ENCODE peak calls at places on chromosome 12, in five cellular contexts. R, P, D, W and T are unnamed samples.

GRCh38 chr12:114274131-114274530 is 131.8 kb downstream of the TBX5 start:
- DNase-seq in R (no peak), P (no peak), D (no peak), W (no peak), T (no peak)

GRCh38 chr12:129772463-129773169 is 131.2 kb downstream of the TMEM132D start:
- DNase-seq in R (no peak), P (no peak), D (peak), W (no peak), T (no peak)

GRCh38 chr12:32585680-32586079 is 93.4 kb upstream of the DNM1L start:
- DNase-seq in R (no peak), P (no peak), D (no peak), W (no peak), T (no peak)

GRCh38 chr12:118544569-118544968 is 168.2 kb downstream of the SUDS3 start:
- DNase-seq in R (peak), P (no peak), D (no peak), W (no peak), T (peak)

GRCh38 chr12:38141239-38141638 is 175.3 kb upstream of the ALG10B start:
- DNase-seq in R (no peak), P (no peak), D (no peak), W (no peak), T (no peak)

GRCh38 chr12:121284551-121285390 is 11.7 kb downstream of the CAMKK2 start:
- DNase-seq in R (no peak), P (peak), D (no peak), W (no peak), T (no peak)

GRCh38 chr12:32455607-32456063 is 56.3 kb downstream of the FGD4 start:
- DNase-seq in R (peak), P (no peak), D (peak), W (peak), T (no peak)

GRCh38 chr12:75571204-75571603 is 59.8 kb upstream of the KRR1 start:
- DNase-seq in R (no peak), P (no peak), D (no peak), W (no peak), T (no peak)

GRCh38 chr12:64826234-64826633 is 1.8 kb downstream of the TBC1D30 start:
- DNase-seq in R (no peak), P (no peak), D (peak), W (peak), T (no peak)

GRCh38 chr12:3797649-3798048 is 44.7 kb upstream of the CRACR2A start:
- DNase-seq in R (no peak), P (no peak), D (no peak), W (no peak), T (no peak)

GRCh38 chr12:79886917-79887519 is 47.9 kb downstream of the PPP1R12A start:
- DNase-seq in R (peak), P (no peak), D (peak), W (peak), T (peak)

GRCh38 chr12:132781938-132782337 is 20.3 kb upstream of the ANKLE2 start:
- DNase-seq in R (no peak), P (no peak), D (no peak), W (no peak), T (no peak)

GRCh38 chr12:63294327-63294632 is 143.3 kb upstream of the AVPR1A start:
- DNase-seq in R (peak), P (no peak), D (peak), W (no peak), T (peak)

GRCh38 chr12:356276-356988 is 32.7 kb downstream of the KDM5A start:
- DNase-seq in R (peak), P (no peak), D (no peak), W (no peak), T (no peak)

GRCh38 chr12:50215033-50215432 is 47.9 kb upstream of the CERS5 start:
- DNase-seq in R (no peak), P (no peak), D (peak), W (no peak), T (no peak)

GRCh38 chr12:57146092-57146491 is 1.3 kb downstream of the LRP1-AS start:
- DNase-seq in R (no peak), P (no peak), D (peak), W (no peak), T (no peak)

GRCh38 chr12:27463826-27464554 is 17.5 kb downstream of the SMCO2 start:
- DNase-seq in R (peak), P (no peak), D (peak), W (no peak), T (peak)

GRCh38 chr12:116236148-116236731 is 41.3 kb downstream of the MED13L start:
- DNase-seq in R (peak), P (peak), D (peak), W (peak), T (no peak)

GRCh38 chr12:127343941-127344340 is 923.0 kb upstream of the TMEM132C start:
- DNase-seq in R (no peak), P (no peak), D (no peak), W (no peak), T (no peak)

GRCh38 chr12:69052613-69053408 is 119.8 kb upstream of the CPM start:
- DNase-seq in R (peak), P (no peak), D (peak), W (peak), T (peak)

GRCh38 chr12:13913371-13913770 is 68.0 kb downstream of the GRIN2B start:
- DNase-seq in R (no peak), P (no peak), D (no peak), W (no peak), T (no peak)

GRCh38 chr12:130961921-130962326 is 8.2 kb downstream of the ADGRD1 start:
- DNase-seq in R (no peak), P (no peak), D (no peak), W (no peak), T (no peak)

GRCh38 chr12:93127582-93128331 is 198.7 kb upstream of the EEA1 start:
- DNase-seq in R (peak), P (peak), D (peak), W (no peak), T (peak)

GRCh38 chr12:101414533-101415119 is 7.1 kb upstream of the ARL1 start:
- DNase-seq in R (peak), P (no peak), D (peak), W (peak), T (peak)

GRCh38 chr12:116390656-116391335 is 113.3 kb upstream of the MED13L start:
- DNase-seq in R (peak), P (no peak), D (no peak), W (no peak), T (no peak)

DNA sequence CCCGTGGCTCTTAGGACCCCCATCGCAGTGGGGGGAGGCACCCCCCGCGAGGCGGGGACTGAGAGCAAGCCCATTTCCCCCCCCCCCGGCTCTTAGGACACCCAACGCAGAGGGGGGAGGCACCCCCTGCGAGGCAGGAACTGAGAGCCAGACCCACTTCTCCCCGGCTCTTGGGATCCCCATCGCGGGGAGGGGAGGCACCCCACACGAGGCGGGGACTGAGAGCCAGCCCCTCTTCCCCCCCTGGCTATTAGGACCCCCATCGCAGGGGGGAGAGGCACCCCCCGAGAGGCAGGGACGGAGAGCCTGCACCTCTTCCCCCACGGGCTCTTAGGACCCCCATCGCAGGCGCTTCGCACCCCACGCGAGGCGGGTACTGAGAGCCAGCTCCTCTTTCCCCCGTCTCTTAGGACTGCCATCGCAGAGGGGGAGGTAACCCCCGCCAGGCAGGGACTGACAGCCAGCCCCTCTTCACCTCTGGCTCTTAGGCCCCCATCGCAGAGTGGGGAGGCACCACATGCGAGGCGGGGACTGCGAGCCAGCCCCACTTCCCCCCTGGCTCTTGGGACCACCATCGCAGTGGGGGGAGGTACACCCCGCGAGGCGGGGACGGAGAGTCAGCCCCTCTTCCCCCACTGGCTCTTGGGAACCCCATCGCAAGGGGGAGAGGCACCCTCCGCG is 46.0 kb downstream of the DDX11 start:
- DNase-seq in R (no peak), P (no peak), D (no peak), W (no peak), T (no peak)
- H3K4me3 ChIP-seq in R (no peak), P (no peak), D (no peak), W (no peak), T (no peak)

GRCh38 chr12:111656016-111656415 is 29.7 kb downstream of the BRAP start:
- DNase-seq in R (no peak), P (no peak), D (no peak), W (no peak), T (no peak)

GRCh38 chr12:111655356-111655755 is 30.4 kb downstream of the BRAP start:
- DNase-seq in R (no peak), P (no peak), D (no peak), W (no peak), T (no peak)

GRCh38 chr12:111645433-111645832 is 40.3 kb downstream of the BRAP start:
- DNase-seq in R (no peak), P (no peak), D (peak), W (no peak), T (no peak)

GRCh38 chr12:111653596-111653995 is 32.2 kb downstream of the BRAP start:
- DNase-seq in R (no peak), P (no peak), D (no peak), W (no peak), T (no peak)

DNA sequence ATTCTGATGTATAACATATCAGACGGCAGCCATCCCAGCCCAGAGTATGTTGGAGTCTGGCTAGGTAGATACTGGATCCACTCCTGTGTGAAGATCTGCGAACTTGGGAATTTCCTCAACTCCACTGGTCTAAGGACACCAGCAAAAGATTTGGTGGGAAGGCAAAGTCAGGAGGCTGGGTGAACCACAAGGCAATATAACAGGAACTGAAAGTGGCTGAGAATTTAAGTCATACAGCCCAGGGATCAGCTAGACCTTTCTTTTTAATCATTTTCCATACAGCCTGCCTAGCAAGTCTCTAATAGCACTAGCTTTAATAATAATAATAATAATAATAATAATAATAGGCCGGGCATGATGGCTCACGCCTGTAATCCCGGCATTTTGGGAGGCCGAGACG is 34.8 kb downstream of the BRAP start:
- DNase-seq in R (no peak), P (no peak), D (no peak), W (no peak), T (no peak)
- H3K4me3 ChIP-seq in R (no peak), P (no peak), D (no peak), W (no peak), T (no peak)

DNA sequence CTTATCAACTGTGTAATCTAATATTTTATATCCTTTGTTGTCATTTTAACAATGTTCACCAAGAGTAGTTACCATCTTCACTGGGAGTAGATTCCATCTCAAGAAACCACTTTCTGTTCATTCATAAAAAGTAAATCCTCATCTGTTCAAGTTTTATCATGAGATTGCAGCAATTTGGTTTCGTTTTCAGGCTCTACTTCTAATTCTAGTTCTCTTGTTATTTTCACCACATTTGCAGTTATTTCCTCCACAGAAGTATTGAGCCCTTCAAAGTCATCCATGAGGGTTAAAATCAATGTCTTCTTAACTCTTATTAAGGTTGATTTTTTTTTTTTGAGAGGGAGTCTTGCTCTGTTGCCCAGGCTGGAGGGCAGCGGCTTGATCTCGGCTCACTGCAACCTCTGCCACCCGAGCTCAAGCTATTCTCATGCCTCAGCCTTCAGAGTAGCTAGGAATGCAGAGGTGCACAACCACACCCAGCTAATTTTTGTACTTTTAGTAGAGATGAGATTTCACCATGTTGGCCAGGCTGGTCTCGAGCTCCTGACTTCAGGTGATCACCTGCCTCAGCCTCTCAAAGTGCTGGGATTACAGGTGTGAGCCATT is 276.6 kb downstream of the ACSS3 start:
- DNase-seq in R (no peak), P (no peak), D (no peak), W (no peak), T (no peak)
- H3K4me3 ChIP-seq in R (no peak), P (no peak), D (no peak), W (no peak), T (no peak)

GRCh38 chr12:24352363-24352762 is 402.9 kb upstream of the SOX5 start:
- DNase-seq in R (no peak), P (no peak), D (no peak), W (no peak), T (no peak)
- H3K4me3 ChIP-seq in R (no peak), P (no peak), D (no peak), W (no peak), T (no peak)

GRCh38 chr12:11555743-11556625 is 93.5 kb upstream of the ETV6 start:
- DNase-seq in R (no peak), P (no peak), D (no peak), W (no peak), T (no peak)
- H3K4me3 ChIP-seq in R (no peak), P (peak), D (peak), W (no peak), T (no peak)

GRCh38 chr12:49092816-49093406 is 1.7 kb downstream of the DHH start:
- DNase-seq in R (no peak), P (no peak), D (no peak), W (no peak), T (no peak)
- H3K4me3 ChIP-seq in R (no peak), P (no peak), D (no peak), W (no peak), T (no peak)

DNA sequence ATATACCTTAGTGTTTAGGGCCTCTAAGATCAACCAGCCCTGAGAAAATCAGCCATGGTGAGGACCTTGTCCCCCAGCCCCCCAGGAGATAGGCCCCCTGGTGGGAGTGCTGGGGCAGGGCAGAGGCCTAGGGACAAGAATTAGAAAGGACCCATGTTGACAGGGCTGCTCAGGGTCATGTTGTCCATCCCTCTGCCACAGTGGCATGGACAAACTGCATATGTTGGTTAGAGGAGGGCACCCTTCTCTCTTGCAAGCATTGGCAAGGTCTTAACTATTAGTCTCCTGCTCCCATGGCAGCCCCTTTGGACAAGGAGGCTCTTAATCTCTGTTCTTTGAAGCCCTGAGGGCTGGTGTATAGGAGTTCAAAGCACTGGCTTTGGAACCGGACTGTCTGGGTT is 755 bp upstream of the PTPN6 start:
- DNase-seq in R (no peak), P (no peak), D (no peak), W (peak), T (no peak)
- H3K4me3 ChIP-seq in R (no peak), P (no peak), D (no peak), W (peak), T (no peak)

GRCh38 chr12:81598205-81598604 is 160.9 kb downstream of the PPFIA2 start:
- DNase-seq in R (no peak), P (no peak), D (peak), W (no peak), T (no peak)
- H3K4me3 ChIP-seq in R (no peak), P (no peak), D (no peak), W (no peak), T (no peak)

DNA sequence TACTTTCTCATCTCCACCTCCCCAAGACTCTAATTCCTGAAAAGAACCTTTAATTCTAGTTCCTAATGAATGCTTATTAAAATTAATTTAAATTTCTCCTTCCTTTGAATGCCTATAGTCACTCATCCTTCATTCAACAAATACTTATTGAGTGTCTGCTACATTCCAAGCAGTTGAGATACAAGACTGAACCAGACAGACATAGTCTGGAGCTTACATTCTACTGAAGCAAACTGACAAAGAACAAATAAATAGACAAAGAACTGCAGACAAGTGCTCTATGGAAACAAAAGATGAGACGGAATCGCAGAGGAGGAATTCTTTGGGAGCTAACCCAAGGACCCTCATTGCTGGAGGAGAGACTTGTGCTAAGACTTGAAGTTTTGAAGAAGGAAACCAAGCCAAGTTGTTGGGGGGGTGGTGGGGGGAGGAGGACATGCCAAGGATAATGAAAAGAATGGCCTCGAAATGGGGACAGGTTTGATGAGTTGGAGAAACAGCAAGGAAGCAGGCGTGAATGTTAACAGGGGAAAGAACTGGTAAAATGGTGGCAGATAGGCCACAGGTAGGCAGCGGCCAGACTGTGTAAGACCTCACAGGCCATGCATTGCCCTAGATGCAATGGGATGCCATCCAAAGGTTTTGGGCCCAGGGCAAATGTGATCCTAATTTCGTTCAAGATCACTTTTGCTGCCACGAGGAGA is 9.7 kb upstream of the TDG start:
- DNase-seq in R (no peak), P (no peak), D (peak), W (no peak), T (no peak)
- H3K4me3 ChIP-seq in R (peak), P (peak), D (peak), W (peak), T (peak)

GRCh38 chr12:6778212-6778570 is 5.9 kb downstream of the LAG3 start:
- DNase-seq in R (no peak), P (peak), D (peak), W (no peak), T (no peak)
- H3K4me3 ChIP-seq in R (peak), P (peak), D (peak), W (peak), T (peak)